ENCODE peak calls at places on chromosome 1, in four cellular contexts. One of them, this sample, is unnamed.

GRCh38 chr1:207754942-207755689 is 3.3 kb downstream of the CD46 start:
- DNase-seq in mammary epithelial cell: no peak
- DNase-seq in fibroblast of lung: peak
- DNase-seq in A549: no peak
- DNase-seq in this sample: no peak

GRCh38 chr1:25676488-25676887 is 59.9 kb downstream of the MAN1C1 start:
- DNase-seq in mammary epithelial cell: peak
- DNase-seq in fibroblast of lung: peak
- DNase-seq in A549: no peak
- DNase-seq in this sample: no peak

GRCh38 chr1:198649598-198650338 is 10.9 kb downstream of the PTPRC start:
- DNase-seq in mammary epithelial cell: no peak
- DNase-seq in fibroblast of lung: no peak
- DNase-seq in A549: no peak
- DNase-seq in this sample: no peak

GRCh38 chr1:26132825-26133167 is 21.2 kb downstream of the PDIK1L start:
- DNase-seq in mammary epithelial cell: no peak
- DNase-seq in fibroblast of lung: no peak
- DNase-seq in A549: no peak
- DNase-seq in this sample: no peak

GRCh38 chr1:221335161-221336101 is 406.5 kb downstream of the DUSP10 start:
- DNase-seq in mammary epithelial cell: peak
- DNase-seq in fibroblast of lung: peak
- DNase-seq in A549: peak
- DNase-seq in this sample: no peak

GRCh38 chr1:21289700-21290545 is at the start of gene ECE1:
- DNase-seq in mammary epithelial cell: no peak
- DNase-seq in fibroblast of lung: peak
- DNase-seq in A549: peak
- DNase-seq in this sample: peak

GRCh38 chr1:116164056-116164889 is 53.1 kb downstream of the MAB21L3 start:
- DNase-seq in mammary epithelial cell: no peak
- DNase-seq in fibroblast of lung: no peak
- DNase-seq in A549: no peak
- DNase-seq in this sample: no peak

GRCh38 chr1:231879296-231879695 is 252.7 kb downstream of the DISC1 start:
- DNase-seq in mammary epithelial cell: no peak
- DNase-seq in fibroblast of lung: no peak
- DNase-seq in A549: no peak
- DNase-seq in this sample: no peak

GRCh38 chr1:2468041-2468472 is 8.0 kb upstream of the PLCH2 start:
- DNase-seq in mammary epithelial cell: no peak
- DNase-seq in fibroblast of lung: peak
- DNase-seq in A549: no peak
- DNase-seq in this sample: peak

GRCh38 chr1:91781371-91781825 is 104.6 kb downstream of the TGFBR3 start:
- DNase-seq in mammary epithelial cell: no peak
- DNase-seq in fibroblast of lung: peak
- DNase-seq in A549: no peak
- DNase-seq in this sample: no peak

GRCh38 chr1:174324493-174324892 is 123.3 kb upstream of the GPR52 start:
- DNase-seq in mammary epithelial cell: no peak
- DNase-seq in fibroblast of lung: no peak
- DNase-seq in A549: no peak
- DNase-seq in this sample: no peak

GRCh38 chr1:201262963-201263608 is 20.2 kb upstream of the PKP1 start:
- DNase-seq in mammary epithelial cell: no peak
- DNase-seq in fibroblast of lung: no peak
- DNase-seq in A549: no peak
- DNase-seq in this sample: no peak

GRCh38 chr1:20496241-20496661 is 10.2 kb upstream of the CAMK2N1 start:
- DNase-seq in mammary epithelial cell: peak
- DNase-seq in fibroblast of lung: peak
- DNase-seq in A549: no peak
- DNase-seq in this sample: no peak

GRCh38 chr1:153567621-153568366 is 2.1 kb upstream of the S100A2 start:
- DNase-seq in mammary epithelial cell: peak
- DNase-seq in fibroblast of lung: peak
- DNase-seq in A549: peak
- DNase-seq in this sample: peak

GRCh38 chr1:187045371-187045770 is 216.6 kb downstream of the PLA2G4A start:
- DNase-seq in mammary epithelial cell: no peak
- DNase-seq in fibroblast of lung: no peak
- DNase-seq in A549: no peak
- DNase-seq in this sample: no peak

GRCh38 chr1:172969611-172970010 is 81.1 kb downstream of the TNFSF18 start:
- DNase-seq in mammary epithelial cell: peak
- DNase-seq in fibroblast of lung: peak
- DNase-seq in A549: peak
- DNase-seq in this sample: peak

GRCh38 chr1:109931189-109931672 is 20.6 kb downstream of the CSF1 start:
- DNase-seq in mammary epithelial cell: no peak
- DNase-seq in fibroblast of lung: peak
- DNase-seq in A549: peak
- DNase-seq in this sample: peak

GRCh38 chr1:19436716-19437476 is 48.4 kb downstream of the CAPZB start:
- DNase-seq in mammary epithelial cell: peak
- DNase-seq in fibroblast of lung: peak
- DNase-seq in A549: peak
- DNase-seq in this sample: no peak

GRCh38 chr1:180255538-180256352 is 25.7 kb downstream of the LHX4 start:
- DNase-seq in mammary epithelial cell: no peak
- DNase-seq in fibroblast of lung: no peak
- DNase-seq in A549: no peak
- DNase-seq in this sample: no peak

GRCh38 chr1:204411451-204412245 is at the start of gene PPP1R15B:
- DNase-seq in mammary epithelial cell: peak
- DNase-seq in fibroblast of lung: peak
- DNase-seq in A549: peak
- DNase-seq in this sample: peak

GRCh38 chr1:11719313-11720032 is 16.5 kb upstream of the AGTRAP start:
- DNase-seq in mammary epithelial cell: no peak
- DNase-seq in fibroblast of lung: peak
- DNase-seq in A549: peak
- DNase-seq in this sample: peak

GRCh38 chr1:30780409-30780808 is 22.8 kb upstream of the LAPTM5 start:
- DNase-seq in mammary epithelial cell: no peak
- DNase-seq in fibroblast of lung: no peak
- DNase-seq in A549: no peak
- DNase-seq in this sample: no peak

GRCh38 chr1:30783244-30783915 is 25.8 kb upstream of the LAPTM5 start:
- DNase-seq in mammary epithelial cell: no peak
- DNase-seq in fibroblast of lung: no peak
- DNase-seq in A549: no peak
- DNase-seq in this sample: no peak

GRCh38 chr1:30785181-30785580 is 27.6 kb upstream of the LAPTM5 start:
- DNase-seq in mammary epithelial cell: no peak
- DNase-seq in fibroblast of lung: no peak
- DNase-seq in A549: no peak
- DNase-seq in this sample: no peak

GRCh38 chr1:30781906-30782305 is 24.3 kb upstream of the LAPTM5 start:
- DNase-seq in mammary epithelial cell: no peak
- DNase-seq in fibroblast of lung: no peak
- DNase-seq in A549: no peak
- DNase-seq in this sample: no peak

DNA sequence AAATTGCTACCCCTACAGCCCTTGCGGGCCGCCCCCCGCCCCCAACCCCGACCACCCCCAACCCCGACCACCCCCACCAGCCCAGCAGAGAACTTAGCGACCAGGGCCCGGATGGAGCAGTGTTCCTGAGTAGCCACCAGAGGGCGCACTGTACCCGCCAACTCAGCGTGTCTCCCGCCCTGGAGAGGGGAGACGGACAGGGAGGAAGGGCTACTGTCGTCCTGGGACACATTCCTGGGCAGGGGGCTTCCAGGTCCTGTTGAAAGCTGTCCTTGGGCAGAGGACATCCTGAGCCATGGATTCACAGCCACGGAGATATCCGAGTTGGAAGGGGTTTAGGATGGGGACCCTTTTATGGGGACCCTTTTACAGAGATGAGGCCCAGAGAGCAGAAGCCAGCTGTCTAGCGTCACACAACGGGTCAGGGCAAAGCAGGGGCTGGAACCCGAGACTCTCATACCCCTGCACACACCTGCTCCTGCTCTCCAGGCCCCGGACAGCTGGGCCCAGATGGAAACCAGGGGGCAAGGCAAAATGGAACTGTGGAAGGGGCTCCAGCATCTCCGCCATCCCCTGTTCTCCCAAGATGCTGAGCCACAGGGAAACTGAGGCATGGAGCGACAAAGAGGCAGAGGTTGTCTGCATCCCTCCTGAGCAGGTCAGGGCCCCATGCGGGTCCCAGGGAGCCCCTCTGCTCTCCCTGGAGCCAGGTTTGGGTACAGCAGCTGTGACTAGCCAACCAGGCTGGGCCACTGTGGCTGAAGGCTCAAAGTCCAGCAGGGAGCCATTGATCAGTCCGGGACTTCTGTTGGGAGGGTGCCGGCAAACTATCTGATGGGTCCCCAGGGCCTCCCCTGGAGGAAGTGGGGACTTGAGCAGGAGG is 25.0 kb upstream of the LAPTM5 start:
- DNase-seq in mammary epithelial cell: peak
- DNase-seq in fibroblast of lung: no peak
- DNase-seq in A549: peak
- DNase-seq in this sample: peak
- H3K4me3 ChIP-seq in mammary epithelial cell: no peak
- H3K4me3 ChIP-seq in fibroblast of lung: no peak
- H3K4me3 ChIP-seq in A549: no peak
- H3K4me3 ChIP-seq in this sample: peak

GRCh38 chr1:65958561-65959350 is 166.1 kb downstream of the PDE4B start:
- DNase-seq in mammary epithelial cell: peak
- DNase-seq in fibroblast of lung: peak
- DNase-seq in A549: peak
- DNase-seq in this sample: peak
- TF ChIP-seq CTCF in mammary epithelial cell: peak
- TF ChIP-seq CTCF in fibroblast of lung: peak
- TF ChIP-seq CTCF in A549: peak
- TF ChIP-seq CTCF in this sample: peak

GRCh38 chr1:41367102-41367537 is 5.9 kb downstream of the FOXO6 start:
- DNase-seq in mammary epithelial cell: no peak
- DNase-seq in fibroblast of lung: no peak
- DNase-seq in A549: no peak
- DNase-seq in this sample: peak

GRCh38 chr1:41365320-41365633 is 4.0 kb downstream of the FOXO6 start:
- DNase-seq in mammary epithelial cell: no peak
- DNase-seq in fibroblast of lung: no peak
- DNase-seq in A549: no peak
- DNase-seq in this sample: no peak

GRCh38 chr1:41364444-41365319 is 3.4 kb downstream of the FOXO6 start:
- DNase-seq in mammary epithelial cell: no peak
- DNase-seq in fibroblast of lung: no peak
- DNase-seq in A549: no peak
- DNase-seq in this sample: no peak

GRCh38 chr1:41366428-41367101 is 5.3 kb downstream of the FOXO6 start:
- DNase-seq in mammary epithelial cell: no peak
- DNase-seq in fibroblast of lung: no peak
- DNase-seq in A549: no peak
- DNase-seq in this sample: no peak

DNA sequence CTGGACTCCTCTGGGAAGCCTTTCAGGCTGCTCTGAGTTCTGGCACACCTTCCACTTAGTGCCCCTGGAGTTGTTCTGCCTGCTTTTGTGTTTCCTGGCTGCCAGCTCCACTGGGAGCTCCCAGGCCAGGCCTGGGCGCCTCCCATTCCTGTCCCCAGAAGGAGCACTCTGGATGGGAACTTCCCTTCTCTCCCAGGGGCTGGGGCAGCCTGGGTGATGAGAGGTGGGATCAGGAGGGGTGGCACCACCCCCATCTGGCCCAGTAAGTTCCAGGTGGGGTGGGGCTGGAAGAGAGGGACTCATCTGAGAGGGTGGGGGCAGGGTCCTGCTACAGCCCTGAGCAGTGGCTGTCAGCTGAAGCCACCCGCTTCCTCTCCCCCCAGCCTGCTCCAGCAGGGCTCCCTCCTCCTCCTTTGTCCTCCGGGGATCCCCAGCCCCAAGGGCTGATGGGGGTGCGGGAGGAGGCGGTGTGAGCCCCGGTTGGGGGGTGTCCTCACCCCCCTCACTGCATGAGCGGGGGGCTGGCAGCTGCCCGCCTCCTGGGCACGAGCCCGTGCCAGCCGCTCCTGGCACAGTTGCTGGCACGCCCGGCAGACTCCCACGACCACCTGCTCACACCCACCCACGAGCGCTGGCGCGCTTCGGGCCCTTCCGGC is 4.7 kb downstream of the FOXO6 start:
- DNase-seq in mammary epithelial cell: no peak
- DNase-seq in fibroblast of lung: no peak
- DNase-seq in A549: no peak
- DNase-seq in this sample: peak
- H3K4me3 ChIP-seq in mammary epithelial cell: no peak
- H3K4me3 ChIP-seq in fibroblast of lung: no peak
- H3K4me3 ChIP-seq in A549: peak
- H3K4me3 ChIP-seq in this sample: peak

GRCh38 chr1:245516178-245516829 is 361.5 kb downstream of the KIF26B start:
- DNase-seq in mammary epithelial cell: no peak
- DNase-seq in fibroblast of lung: peak
- DNase-seq in A549: peak
- DNase-seq in this sample: peak

GRCh38 chr1:245512181-245512888 is 357.6 kb downstream of the KIF26B start:
- DNase-seq in mammary epithelial cell: no peak
- DNase-seq in fibroblast of lung: peak
- DNase-seq in A549: no peak
- DNase-seq in this sample: no peak

GRCh38 chr1:245512980-245513578 is 358.3 kb downstream of the KIF26B start:
- DNase-seq in mammary epithelial cell: no peak
- DNase-seq in fibroblast of lung: peak
- DNase-seq in A549: no peak
- DNase-seq in this sample: peak
- TF ChIP-seq CTCF in mammary epithelial cell: no peak
- TF ChIP-seq CTCF in fibroblast of lung: peak
- TF ChIP-seq CTCF in A549: no peak
- TF ChIP-seq CTCF in this sample: peak

GRCh38 chr1:43206721-43207228 is 34.6 kb downstream of the CFAP57 start:
- DNase-seq in mammary epithelial cell: peak
- DNase-seq in fibroblast of lung: peak
- DNase-seq in A549: peak
- DNase-seq in this sample: peak
- H3K4me3 ChIP-seq in mammary epithelial cell: no peak
- H3K4me3 ChIP-seq in fibroblast of lung: peak
- H3K4me3 ChIP-seq in A549: peak
- H3K4me3 ChIP-seq in this sample: peak

DNA sequence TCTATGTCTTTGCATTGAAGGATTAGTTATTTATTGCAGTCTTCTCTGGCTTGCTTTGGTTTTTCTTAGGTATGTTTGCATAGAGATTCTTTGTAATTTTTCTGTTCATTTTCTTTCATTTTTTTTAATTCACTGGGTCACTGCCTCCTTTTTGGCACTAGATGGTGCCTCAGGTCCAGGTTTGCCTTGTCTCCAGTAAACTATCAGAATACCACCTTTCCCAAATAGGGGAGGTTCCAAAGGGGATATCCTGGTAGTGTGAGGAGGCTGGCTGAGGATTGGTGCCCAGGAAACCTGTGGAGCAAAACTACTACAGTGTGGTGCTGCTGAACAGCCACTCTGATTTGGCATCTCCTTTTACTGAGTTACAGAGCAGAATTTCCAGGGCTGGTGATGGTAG is 257.1 kb downstream of the KCTD3 start:
- DNase-seq in mammary epithelial cell: no peak
- DNase-seq in fibroblast of lung: peak
- DNase-seq in A549: no peak
- DNase-seq in this sample: peak
- TF ChIP-seq CTCF in mammary epithelial cell: peak
- TF ChIP-seq CTCF in fibroblast of lung: peak
- TF ChIP-seq CTCF in A549: no peak
- TF ChIP-seq CTCF in this sample: peak

GRCh38 chr1:151061704-151062103 is 1.5 kb downstream of the MLLT11 start:
- DNase-seq in mammary epithelial cell: no peak
- DNase-seq in fibroblast of lung: no peak
- DNase-seq in A549: no peak
- DNase-seq in this sample: no peak
- H3K4me3 ChIP-seq in mammary epithelial cell: no peak
- H3K4me3 ChIP-seq in fibroblast of lung: peak
- H3K4me3 ChIP-seq in A549: peak
- H3K4me3 ChIP-seq in this sample: peak

This sample was measured in GM23338.